ENCODE peak calls at places on chromosomes 2 and 18, in six cellular contexts. One of them, this sample, is unnamed.

GRCh38 chr18:52046842-52047241 is 293.2 kb upstream of the DCC start:
- DNase-seq in right cardiac atrium: no peak
- DNase-seq in astrocyte: no peak
- DNase-seq in IMR-90: no peak
- DNase-seq in HCT116: no peak
- DNase-seq in RWPE1: no peak
- DNase-seq in this sample: no peak

GRCh38 chr2:236174608-236175001 is 6.4 kb upstream of the GBX2 start:
- DNase-seq in RWPE1: no peak
- DNase-seq in HCT116: no peak
- DNase-seq in IMR-90: no peak
- DNase-seq in astrocyte: no peak
- DNase-seq in right cardiac atrium: no peak
- DNase-seq in this sample: peak

GRCh38 chr2:101124684-101125366 is 26.4 kb downstream of the TBC1D8 start:
- DNase-seq in RWPE1: peak
- DNase-seq in astrocyte: peak
- DNase-seq in IMR-90: peak
- DNase-seq in HCT116: peak
- DNase-seq in right cardiac atrium: peak
- DNase-seq in this sample: no peak

GRCh38 chr2:71932027-71932779 is 215.5 kb downstream of the CYP26B1 start:
- DNase-seq in right cardiac atrium: peak
- DNase-seq in RWPE1: no peak
- DNase-seq in IMR-90: no peak
- DNase-seq in astrocyte: no peak
- DNase-seq in HCT116: no peak
- DNase-seq in this sample: no peak

GRCh38 chr2:28047698-28048097 is 157.2 kb downstream of the BABAM2 start:
- DNase-seq in IMR-90: peak
- DNase-seq in HCT116: no peak
- DNase-seq in right cardiac atrium: no peak
- DNase-seq in RWPE1: no peak
- DNase-seq in astrocyte: peak
- DNase-seq in this sample: no peak

GRCh38 chr2:86249176-86249842 is 50.1 kb downstream of the MRPL35 start:
- DNase-seq in astrocyte: peak
- DNase-seq in HCT116: peak
- DNase-seq in right cardiac atrium: no peak
- DNase-seq in RWPE1: peak
- DNase-seq in IMR-90: peak
- DNase-seq in this sample: peak

GRCh38 chr2:11553661-11554429 is 20.0 kb downstream of the GREB1 start:
- DNase-seq in HCT116: no peak
- DNase-seq in IMR-90: peak
- DNase-seq in RWPE1: no peak
- DNase-seq in astrocyte: peak
- DNase-seq in right cardiac atrium: no peak
- DNase-seq in this sample: peak

GRCh38 chr2:88053301-88053700 is 2.3 kb downstream of the KRCC1 start:
- DNase-seq in right cardiac atrium: no peak
- DNase-seq in IMR-90: peak
- DNase-seq in astrocyte: peak
- DNase-seq in HCT116: no peak
- DNase-seq in RWPE1: no peak
- DNase-seq in this sample: no peak

GRCh38 chr2:62177392-62178026 is 18.4 kb upstream of the B3GNT2 start:
- DNase-seq in right cardiac atrium: no peak
- DNase-seq in HCT116: no peak
- DNase-seq in IMR-90: no peak
- DNase-seq in astrocyte: no peak
- DNase-seq in RWPE1: no peak
- DNase-seq in this sample: no peak

GRCh38 chr18:73638709-73639108 is 508.9 kb downstream of the FBXO15 start:
- DNase-seq in HCT116: no peak
- DNase-seq in astrocyte: peak
- DNase-seq in IMR-90: peak
- DNase-seq in RWPE1: peak
- DNase-seq in right cardiac atrium: no peak
- DNase-seq in this sample: no peak

GRCh38 chr2:70509565-70509964 is 44.1 kb downstream of the TGFA start:
- DNase-seq in astrocyte: no peak
- DNase-seq in HCT116: no peak
- DNase-seq in right cardiac atrium: no peak
- DNase-seq in IMR-90: no peak
- DNase-seq in RWPE1: peak
- DNase-seq in this sample: no peak

DNA sequence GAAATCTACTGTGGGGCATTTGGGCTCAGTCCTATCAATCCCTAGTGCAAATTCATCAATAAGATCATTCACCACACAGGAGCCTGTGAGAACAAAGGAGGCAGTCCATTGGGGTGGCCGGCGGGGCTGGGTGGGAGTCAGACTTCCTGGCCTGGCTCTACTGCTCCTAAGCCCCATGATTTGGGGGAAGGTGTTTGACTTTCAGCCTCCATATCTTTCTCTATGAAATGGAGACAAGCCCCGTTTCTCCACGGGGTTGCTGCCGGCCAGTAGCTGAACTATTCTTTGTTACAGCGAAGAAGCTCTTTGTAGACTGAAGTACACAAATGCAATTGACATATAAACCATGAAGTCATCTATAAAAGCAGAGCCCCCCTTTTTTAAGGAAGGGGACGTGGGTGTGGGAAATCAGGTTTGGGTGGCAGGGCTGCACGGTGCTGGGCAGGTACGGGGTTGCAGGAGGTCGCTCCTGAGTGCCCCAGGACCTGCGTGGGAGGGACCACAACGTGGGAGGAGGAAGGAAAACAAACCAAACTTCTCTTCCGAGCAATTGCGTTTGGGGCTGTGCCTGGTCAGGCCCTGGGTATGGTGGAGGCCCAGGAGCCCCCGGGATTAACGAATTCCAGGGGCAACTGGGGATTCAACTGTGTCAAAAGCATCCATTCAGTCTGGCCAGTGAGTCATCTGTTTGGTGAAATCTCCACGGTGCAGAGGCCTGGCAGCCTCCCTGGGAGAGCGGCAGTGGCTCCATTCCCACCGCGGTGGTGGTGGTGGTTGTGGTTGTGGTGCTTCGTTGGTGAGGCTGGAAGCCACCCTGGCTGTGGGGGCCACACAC is 18.2 kb downstream of the FBLN7 start:
- DNase-seq in RWPE1: peak
- DNase-seq in astrocyte: peak
- DNase-seq in right cardiac atrium: peak
- DNase-seq in IMR-90: peak
- DNase-seq in HCT116: no peak
- DNase-seq in this sample: no peak
- H3K27ac ChIP-seq in RWPE1: no peak
- H3K27ac ChIP-seq in astrocyte: no peak
- H3K27ac ChIP-seq in right cardiac atrium: no peak
- H3K27ac ChIP-seq in IMR-90: no peak
- H3K27ac ChIP-seq in HCT116: no peak
- H3K27ac ChIP-seq in this sample: no peak

GRCh38 chr2:25250331-25251031 is 82.1 kb upstream of the POMC start:
- DNase-seq in right cardiac atrium: peak
- DNase-seq in astrocyte: peak
- DNase-seq in IMR-90: peak
- DNase-seq in HCT116: no peak
- DNase-seq in RWPE1: peak
- DNase-seq in this sample: peak
- H3K27ac ChIP-seq in right cardiac atrium: no peak
- H3K27ac ChIP-seq in astrocyte: peak
- H3K27ac ChIP-seq in IMR-90: no peak
- H3K27ac ChIP-seq in HCT116: no peak
- H3K27ac ChIP-seq in RWPE1: no peak
- H3K27ac ChIP-seq in this sample: no peak

DNA sequence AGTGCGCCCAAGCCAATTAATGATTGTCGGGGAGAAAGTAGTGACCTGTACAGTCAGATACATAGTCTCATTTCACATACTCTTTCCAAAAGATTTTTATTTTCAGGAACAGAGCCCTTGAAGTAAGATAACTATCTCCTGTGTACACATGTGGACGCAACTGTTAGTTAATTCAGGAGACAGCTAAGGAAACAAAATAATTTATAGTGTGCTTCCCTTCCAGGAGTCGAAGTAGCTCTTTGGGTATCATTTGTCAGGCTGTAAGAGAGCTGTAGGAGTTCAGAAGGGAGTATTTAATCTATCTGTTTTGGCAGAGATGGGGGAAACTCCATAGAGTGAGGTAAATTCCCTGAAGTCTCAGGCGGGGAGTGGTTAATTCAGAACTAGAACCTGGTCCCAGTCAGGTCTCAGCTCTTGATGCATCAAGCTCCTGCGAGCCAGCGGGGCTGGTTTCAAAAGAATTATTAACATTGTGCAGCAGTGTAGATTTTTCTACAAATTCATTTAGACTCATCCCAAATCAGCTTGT is 63.0 kb downstream of the MAPK4 start:
- DNase-seq in astrocyte: no peak
- DNase-seq in HCT116: no peak
- DNase-seq in RWPE1: no peak
- DNase-seq in IMR-90: no peak
- DNase-seq in right cardiac atrium: no peak
- DNase-seq in this sample: no peak
- H3K27ac ChIP-seq in astrocyte: no peak
- H3K27ac ChIP-seq in HCT116: no peak
- H3K27ac ChIP-seq in RWPE1: no peak
- H3K27ac ChIP-seq in IMR-90: no peak
- H3K27ac ChIP-seq in right cardiac atrium: no peak
- H3K27ac ChIP-seq in this sample: no peak

GRCh38 chr2:223052710-223053261 is 796 bp downstream of the KCNE4 start:
- DNase-seq in IMR-90: no peak
- DNase-seq in RWPE1: no peak
- DNase-seq in HCT116: no peak
- DNase-seq in right cardiac atrium: peak
- DNase-seq in astrocyte: no peak
- DNase-seq in this sample: no peak

GRCh38 chr2:223050188-223050587 is 1.8 kb upstream of the KCNE4 start:
- DNase-seq in astrocyte: no peak
- DNase-seq in right cardiac atrium: no peak
- DNase-seq in RWPE1: no peak
- DNase-seq in HCT116: no peak
- DNase-seq in IMR-90: no peak
- DNase-seq in this sample: no peak

GRCh38 chr2:223051580-223052375 is at the start of gene KCNE4:
- DNase-seq in astrocyte: peak
- DNase-seq in IMR-90: peak
- DNase-seq in RWPE1: no peak
- DNase-seq in HCT116: no peak
- DNase-seq in right cardiac atrium: peak
- DNase-seq in this sample: peak

GRCh38 chr2:223049356-223049755 is 2.6 kb upstream of the KCNE4 start:
- DNase-seq in right cardiac atrium: no peak
- DNase-seq in IMR-90: no peak
- DNase-seq in RWPE1: no peak
- DNase-seq in HCT116: no peak
- DNase-seq in astrocyte: no peak
- DNase-seq in this sample: no peak

GRCh38 chr2:223050900-223051299 is 1.1 kb upstream of the KCNE4 start:
- DNase-seq in RWPE1: no peak
- DNase-seq in right cardiac atrium: peak
- DNase-seq in HCT116: no peak
- DNase-seq in astrocyte: peak
- DNase-seq in IMR-90: peak
- DNase-seq in this sample: no peak
- H3K27ac ChIP-seq in RWPE1: no peak
- H3K27ac ChIP-seq in right cardiac atrium: no peak
- H3K27ac ChIP-seq in HCT116: no peak
- H3K27ac ChIP-seq in astrocyte: no peak
- H3K27ac ChIP-seq in IMR-90: no peak
- H3K27ac ChIP-seq in this sample: no peak

DNA sequence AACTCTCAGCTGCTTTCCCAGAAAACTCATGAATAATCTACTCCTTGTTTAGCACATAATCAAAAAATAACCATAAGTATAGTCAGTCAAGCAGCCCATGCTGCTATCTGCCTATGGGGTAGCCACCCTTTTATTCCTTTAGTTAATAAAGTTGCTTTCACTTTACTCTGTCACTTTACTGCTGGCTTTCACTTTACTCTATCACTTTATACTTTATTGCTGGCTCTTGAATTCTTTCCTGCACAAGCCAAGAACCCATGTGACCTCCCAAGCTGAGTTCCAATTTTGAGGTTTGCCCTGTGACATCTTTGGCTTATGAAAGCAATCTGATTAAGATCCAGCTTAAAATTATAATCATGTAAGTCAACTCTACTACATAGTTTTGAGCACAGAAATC is 288.1 kb downstream of the PDE11A start:
- DNase-seq in right cardiac atrium: no peak
- DNase-seq in IMR-90: peak
- DNase-seq in HCT116: no peak
- DNase-seq in RWPE1: no peak
- DNase-seq in astrocyte: peak
- DNase-seq in this sample: no peak
- H3K27ac ChIP-seq in right cardiac atrium: no peak
- H3K27ac ChIP-seq in IMR-90: no peak
- H3K27ac ChIP-seq in HCT116: no peak
- H3K27ac ChIP-seq in RWPE1: no peak
- H3K27ac ChIP-seq in astrocyte: peak
- H3K27ac ChIP-seq in this sample: no peak

DNA sequence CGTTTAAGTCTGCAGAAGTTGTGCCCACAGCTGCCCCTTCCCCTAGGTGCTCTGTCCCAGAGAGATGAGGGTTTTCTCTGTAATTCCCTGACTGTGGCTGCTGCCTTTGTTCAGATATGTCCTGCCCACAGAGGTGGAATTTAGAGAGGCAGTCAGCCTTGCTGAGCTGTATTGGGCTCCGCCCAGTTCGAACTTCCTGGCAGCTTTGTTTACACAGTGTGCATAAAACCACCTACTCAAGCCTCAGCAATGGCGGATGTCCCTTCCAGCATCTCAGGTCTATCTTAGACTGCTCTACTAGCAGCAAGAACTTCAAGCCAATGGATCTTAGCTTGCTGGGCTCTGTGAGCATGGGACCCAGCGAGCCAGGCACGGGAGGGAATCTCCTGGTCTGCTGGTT is 48.1 kb downstream of the LHCGR start:
- DNase-seq in astrocyte: no peak
- DNase-seq in IMR-90: peak
- DNase-seq in right cardiac atrium: no peak
- DNase-seq in HCT116: no peak
- DNase-seq in RWPE1: no peak
- DNase-seq in this sample: no peak
- H3K27ac ChIP-seq in astrocyte: no peak
- H3K27ac ChIP-seq in IMR-90: no peak
- H3K27ac ChIP-seq in right cardiac atrium: no peak
- H3K27ac ChIP-seq in HCT116: no peak
- H3K27ac ChIP-seq in RWPE1: no peak
- H3K27ac ChIP-seq in this sample: no peak

This sample was measured in endodermal cell.